ENCODE peak calls at places on chromosome 12, in five cellular contexts. A is kidney epithelial cell, L is right lobe of liver, B is BE2C, F is psoas muscle. Y is an unnamed sample.

GRCh38 chr12:53048033-53048779 is 1.7 kb upstream of the TNS2 start:
- DNase-seq in A (no peak), L (peak), B (peak), F (peak), Y (no peak)

GRCh38 chr12:31742891-31743290 is 14.1 kb upstream of the AMN1 start:
- DNase-seq in A (no peak), L (no peak), B (no peak), F (no peak), Y (no peak)

GRCh38 chr12:29943683-29944082 is 159.9 kb upstream of the TMTC1 start:
- DNase-seq in A (no peak), L (no peak), B (no peak), F (no peak), Y (no peak)

GRCh38 chr12:6604254-6605029 is 2.7 kb downstream of the CHD4 start:
- DNase-seq in A (no peak), L (peak), B (no peak), F (no peak), Y (no peak)

GRCh38 chr12:54217774-54218221 is 29.0 kb upstream of the SMUG1 start:
- DNase-seq in A (no peak), L (no peak), B (no peak), F (no peak), Y (no peak)

GRCh38 chr12:58496411-58496810 is 423.9 kb downstream of the LRIG3 start:
- DNase-seq in A (no peak), L (no peak), B (no peak), F (no peak), Y (no peak)

GRCh38 chr12:25648460-25648859 is 95.4 kb upstream of the LMNTD1 start:
- DNase-seq in A (peak), L (no peak), B (peak), F (peak), Y (peak)

GRCh38 chr12:15193927-15194326 is 27.3 kb downstream of the RERG start:
- DNase-seq in A (no peak), L (no peak), B (no peak), F (no peak), Y (no peak)

GRCh38 chr12:87413784-87414183 is 615.4 kb downstream of the C12orf50 start:
- DNase-seq in A (no peak), L (no peak), B (peak), F (no peak), Y (no peak)

GRCh38 chr12:55822228-55822627 is 4.4 kb downstream of the ORMDL2 start:
- DNase-seq in A (no peak), L (no peak), B (no peak), F (no peak), Y (no peak)

GRCh38 chr12:123250471-123251383 is 17.5 kb downstream of the MTRFR start:
- DNase-seq in A (peak), L (peak), B (peak), F (no peak), Y (peak)

GRCh38 chr12:71958056-71958455 is 19.4 kb downstream of the TPH2 start:
- DNase-seq in A (peak), L (no peak), B (no peak), F (no peak), Y (no peak)

GRCh38 chr12:125533434-125534029 is 468.3 kb downstream of the AACS start:
- DNase-seq in A (no peak), L (peak), B (peak), F (no peak), Y (peak)

GRCh38 chr12:27015730-27016076 is 1.5 kb upstream of the TM7SF3 start:
- DNase-seq in A (no peak), L (no peak), B (no peak), F (no peak), Y (no peak)

GRCh38 chr12:131357920-131358319 is 353.0 kb upstream of the SFSWAP start:
- DNase-seq in A (no peak), L (no peak), B (no peak), F (no peak), Y (no peak)

GRCh38 chr12:106189341-106189740 is 50.6 kb upstream of the NUAK1 start:
- DNase-seq in A (no peak), L (no peak), B (no peak), F (no peak), Y (no peak)

GRCh38 chr12:106192659-106193403 is 54.1 kb upstream of the NUAK1 start:
- DNase-seq in A (no peak), L (no peak), B (no peak), F (no peak), Y (no peak)

GRCh38 chr12:106195638-106196037 is 52.2 kb downstream of the CKAP4 start:
- DNase-seq in A (peak), L (peak), B (no peak), F (peak), Y (no peak)

GRCh38 chr12:106194351-106194750 is 53.5 kb downstream of the CKAP4 start:
- DNase-seq in A (no peak), L (no peak), B (no peak), F (no peak), Y (no peak)

GRCh38 chr12:106193404-106194215 is 54.2 kb downstream of the CKAP4 start:
- DNase-seq in A (no peak), L (no peak), B (no peak), F (no peak), Y (no peak)
- TF ChIP-seq CTCF in A (no peak), L (no peak), B (no peak), F (no peak), Y (no peak)

GRCh38 chr12:11902525-11902875 is 168.2 kb upstream of the BCL2L14 start:
- DNase-seq in A (no peak), L (no peak), B (no peak), F (no peak), Y (no peak)
- H3K4me3 ChIP-seq in A (no peak), L (no peak), B (no peak), F (no peak), Y (no peak)

GRCh38 chr12:100669922-100670321 is 96.4 kb downstream of the GAS2L3 start:
- DNase-seq in A (no peak), L (no peak), B (peak), F (no peak), Y (no peak)

GRCh38 chr12:100672075-100672592 is 98.7 kb downstream of the GAS2L3 start:
- DNase-seq in A (no peak), L (no peak), B (peak), F (no peak), Y (peak)

GRCh38 chr12:100666588-100666987 is 93.1 kb downstream of the GAS2L3 start:
- DNase-seq in A (no peak), L (no peak), B (no peak), F (no peak), Y (no peak)

GRCh38 chr12:100671396-100672074 is 98.1 kb downstream of the GAS2L3 start:
- DNase-seq in A (no peak), L (no peak), B (peak), F (no peak), Y (no peak)

DNA sequence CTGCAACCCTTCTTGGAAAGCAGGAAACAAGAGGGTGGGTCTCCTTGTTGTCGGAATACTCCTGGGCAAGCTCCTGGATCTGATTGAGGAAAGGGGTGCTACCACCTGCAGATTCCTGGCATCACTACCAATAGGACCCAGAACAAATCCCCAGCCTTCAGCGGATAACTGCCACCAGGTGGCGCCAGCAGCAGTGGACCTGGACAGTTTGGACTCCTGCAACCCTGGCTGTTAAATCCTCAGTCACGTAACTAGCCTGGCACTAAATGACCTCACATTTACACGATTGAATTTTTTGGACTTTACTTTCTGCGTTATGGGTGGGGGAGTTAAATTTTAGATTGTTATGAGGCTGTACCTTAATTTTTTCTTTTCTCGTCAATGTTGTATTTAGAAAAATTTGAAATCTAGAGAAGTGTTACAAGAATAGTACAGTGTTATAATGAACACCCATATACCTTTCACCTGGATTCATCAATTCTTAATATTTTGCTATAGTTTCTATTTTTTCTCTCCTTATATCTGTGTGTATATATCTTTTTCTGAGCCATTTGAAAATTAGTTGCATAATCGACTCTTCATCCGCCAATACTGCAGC is 95.6 kb downstream of the GAS2L3 start:
- DNase-seq in A (peak), L (peak), B (peak), F (peak), Y (peak)
- TF ChIP-seq CTCF in A (peak), L (peak), B (peak), F (peak), Y (peak)

GRCh38 chr12:104473374-104473983 is 16.7 kb downstream of the CHST11 start:
- DNase-seq in A (no peak), L (no peak), B (no peak), F (no peak), Y (no peak)
- H3K4me3 ChIP-seq in A (no peak), L (no peak), B (no peak), F (no peak), Y (no peak)

GRCh38 chr12:121026274-121027045 is 10.2 kb upstream of the C12orf43 start:
- DNase-seq in A (no peak), L (no peak), B (no peak), F (no peak), Y (no peak)
- TF ChIP-seq CTCF in A (no peak), L (peak), B (peak), F (no peak), Y (peak)